ENCODE peak calls at places on chromosomes 13 and 19, in six cellular contexts. L, J, X, I, P and B are unnamed samples.

GRCh38 chr13:89029062-89029461 is 1357.9 kb downstream of the SLITRK5 start:
- DNase-seq in J (no peak), X (no peak), L (no peak), I (no peak), P (peak; percentile 16), B (no peak)

GRCh38 chr19:14156971-14157717 is 20.8 kb upstream of the ASF1B start:
- DNase-seq in X (no peak), J (no peak), I (no peak), P (no peak), L (no peak), B (no peak)

GRCh38 chr13:24654741-24655140 is 25.5 kb upstream of the ATP12A start:
- DNase-seq in P (no peak), I (no peak), X (no peak), L (no peak), J (no peak), B (no peak)

GRCh38 chr19:19463348-19464117 is 51.8 kb downstream of the TSSK6 start:
- DNase-seq in P (no peak), L (no peak), J (no peak), I (no peak), X (no peak), B (no peak)

GRCh38 chr19:12015753-12016116 is 19.7 kb downstream of the ZNF433 start:
- DNase-seq in I (no peak), X (no peak), P (no peak), J (no peak), L (no peak), B (no peak)

GRCh38 chr19:10936661-10937084 is 8.1 kb downstream of the TIMM29 start:
- DNase-seq in I (peak; percentile 66), X (no peak), L (peak; percentile 45), P (peak; percentile 56), J (peak; percentile 75), B (peak; percentile 57)

GRCh38 chr13:31207630-31208549 is 8.1 kb downstream of the B3GLCT start:
- DNase-seq in I (no peak), P (no peak), X (no peak), L (no peak), J (no peak), B (no peak)

GRCh38 chr13:23656637-23657036 is 86.4 kb downstream of the TNFRSF19 start:
- DNase-seq in L (no peak), P (no peak), I (no peak), X (peak; percentile 21), J (peak; percentile 67), B (no peak)

GRCh38 chr13:110340812-110341444 is 33.8 kb downstream of the COL4A2 start:
- DNase-seq in J (no peak), L (peak; percentile 76), P (peak; percentile 84), I (peak; percentile 40), X (no peak), B (no peak)

GRCh38 chr19:55546822-55547614 is 1.7 kb upstream of the SBK3 start:
- DNase-seq in P (no peak), L (no peak), X (no peak), J (no peak), I (no peak), B (no peak)

GRCh38 chr13:78806457-78806856 is 147.5 kb upstream of the OBI1 start:
- DNase-seq in J (no peak), X (no peak), L (no peak), I (no peak), P (no peak), B (no peak)

GRCh38 chr19:51687791-51688664 is 5.1 kb upstream of the SPACA6 start:
- DNase-seq in P (no peak), L (no peak), I (no peak), X (no peak), J (peak; percentile 51), B (no peak)

GRCh38 chr13:29954082-29955043 is 103.9 kb upstream of the UBL3 start:
- DNase-seq in P (peak; percentile 69), L (peak; percentile 62), I (no peak), X (no peak), J (no peak), B (no peak)

GRCh38 chr19:55623130-55623868 is 1.1 kb downstream of the ZNF784 start:
- DNase-seq in X (no peak), L (no peak), I (no peak), P (no peak), J (no peak), B (no peak)

GRCh38 chr19:10009269-10009665 is 1.0 kb downstream of the COL5A3 start:
- DNase-seq in J (no peak), L (peak; percentile 43), P (peak; percentile 48), I (peak; percentile 66), X (no peak), B (peak; percentile 29)

GRCh38 chr19:48637948-48638830 is 1.0 kb upstream of the DBP start:
- DNase-seq in L (peak; percentile 84), P (peak; percentile 87), X (peak; percentile 69), J (peak; percentile 96), I (peak; percentile 86), B (peak; percentile 92)

GRCh38 chr19:49790866-49791265 is 22.2 kb downstream of the FUZ start:
- DNase-seq in P (no peak), J (no peak), I (no peak), L (no peak), X (no peak), B (no peak)

GRCh38 chr13:102097708-102098107 is 304.1 kb downstream of the FGF14 start:
- DNase-seq in I (no peak), L (no peak), X (no peak), J (no peak), P (no peak), B (no peak)

GRCh38 chr19:50320051-50320450 is 9.1 kb downstream of the KCNC3 start:
- DNase-seq in J (no peak), P (no peak), X (no peak), L (no peak), I (peak; percentile 1), B (no peak)

GRCh38 chr19:17944301-17944700 is 11.5 kb downstream of the CCDC124 start:
- DNase-seq in L (no peak), J (no peak), P (no peak), X (no peak), I (no peak), B (no peak)

GRCh38 chr13:47481521-47481920 is 519.6 kb downstream of the SUCLA2 start:
- DNase-seq in X (no peak), J (no peak), I (no peak), P (no peak), L (no peak), B (no peak)

GRCh38 chr13:96728463-96728862 is 265.8 kb downstream of the OXGR1 start:
- DNase-seq in L (no peak), P (no peak), X (no peak), I (no peak), J (no peak), B (no peak)

GRCh38 chr19:49150106-49150943 is 4.9 kb downstream of the HRC start:
- DNase-seq in L (peak; percentile 52), I (peak; percentile 77), J (peak; percentile 96), P (peak; percentile 46), X (peak; percentile 58), B (peak; percentile 55)

GRCh38 chr19:6273701-6274601 is 5.8 kb downstream of the MLLT1 start:
- DNase-seq in J (no peak), X (no peak), I (peak; percentile 9), P (no peak), L (no peak), B (no peak)

GRCh38 chr13:114263590-114263989 is 17.8 kb upstream of the UPF3A start:
- DNase-seq in X (no peak), P (no peak), L (no peak), J (no peak), I (no peak), B (no peak)

GRCh38 chr13:75495938-75496337 is 14.0 kb upstream of the TBC1D4 start:
- DNase-seq in P (no peak), I (no peak), X (no peak), J (no peak), L (no peak), B (no peak)

GRCh38 chr13:41179593-41180250 is 14.6 kb downstream of the KBTBD7 start:
- DNase-seq in P (peak; percentile 28), J (no peak), L (no peak), I (no peak), X (no peak), B (no peak)

GRCh38 chr13:77918391-77919261 is at the start of gene EDNRB:
- DNase-seq in J (no peak), L (peak; percentile 4), I (no peak), X (no peak), P (peak; percentile 6), B (peak; percentile 5)

GRCh38 chr19:46413262-46414031 is at the start of gene CCDC8:
- DNase-seq in X (no peak), L (no peak), J (peak; percentile 57), I (no peak), P (no peak), B (no peak)